ENCODE peak calls at places on chromosomes 1 and 21, in six cellular contexts. V is NCI-H460; N is foreskin fibroblast; I is G401; C is stimulated activated CD8-positive, alpha-beta memory T cell treated with anti-CD3 and anti-CD28 coated beads, Interleukin-7, amount 100 ng/mL, for 1 hour; B is small intestine. F is an unnamed sample.

GRCh38 chr1:104403883-104404282 is 654.2 kb downstream of the AMY1C start:
- DNase-seq in V (no peak), N (no peak), I (no peak), C (no peak), B (no peak), F (no peak)

GRCh38 chr1:920506-920905 is 3.2 kb upstream of the SAMD11 start:
- DNase-seq in V (no peak), N (no peak), I (no peak), C (no peak), B (no peak), F (no peak)

GRCh38 chr1:31714442-31715096 is 10.8 kb upstream of the COL16A1 start:
- DNase-seq in V (peak), N (peak), I (peak), C (no peak), B (peak), F (no peak)

GRCh38 chr1:10424034-10424433 is 6.2 kb upstream of the CENPS start:
- DNase-seq in V (no peak), N (peak), I (no peak), C (no peak), B (no peak), F (no peak)

GRCh38 chr1:224534731-224535130 is 81.4 kb upstream of the CNIH3 start:
- DNase-seq in V (no peak), N (no peak), I (no peak), C (no peak), B (no peak), F (no peak)

GRCh38 chr21:44801468-44802395 is at the start of gene UBE2G2:
- DNase-seq in V (peak), N (peak), I (peak), C (peak), B (peak), F (no peak)

GRCh38 chr1:36008546-36009197 is 75.2 kb upstream of the TEKT2 start:
- DNase-seq in V (no peak), N (peak), I (no peak), C (no peak), B (no peak), F (peak)

GRCh38 chr21:44615881-44616590 is 4.2 kb downstream of the KRTAP10-8 start:
- DNase-seq in V (no peak), N (no peak), I (no peak), C (no peak), B (no peak), F (no peak)

GRCh38 chr1:37861151-37861550 is 1.8 kb upstream of the MTF1 start:
- DNase-seq in V (no peak), N (peak), I (no peak), C (no peak), B (no peak), F (no peak)

GRCh38 chr1:223133301-223133823 is 9.7 kb downstream of the TLR5 start:
- DNase-seq in V (no peak), N (no peak), I (no peak), C (no peak), B (no peak), F (no peak)

GRCh38 chr1:175013445-175013844 is 9.8 kb downstream of the MRPS14 start:
- DNase-seq in V (no peak), N (no peak), I (no peak), C (no peak), B (no peak), F (no peak)

GRCh38 chr1:32138965-32139364 is 31.1 kb downstream of the KPNA6 start:
- DNase-seq in V (peak), N (no peak), I (no peak), C (no peak), B (peak), F (peak)

GRCh38 chr1:41890841-41891311 is 27.8 kb downstream of the HIVEP3 start:
- DNase-seq in V (no peak), N (no peak), I (peak), C (no peak), B (peak), F (no peak)

F was measured in HS-5.